ENCODE peak calls at places on chromosomes 12 and 14, in eight cellular contexts. Z is EL, X is iris pigment epithelial cell, S is CD14-positive monocyte, N is uterus, E is SIG-M5, Q is HFFc6, M is non-pigmented ciliary epithelial cell. D is an unnamed sample.

GRCh38 chr12:76158518-76159321 is 74.2 kb upstream of the NAP1L1 start:
- DNase-seq in Z (peak; percentile 90), X (peak; percentile 71), S (peak; percentile 71), N (no peak), E (peak; percentile 37), Q (peak; percentile 93), M (no peak), D (peak; percentile 87)

GRCh38 chr12:93183940-93184663 is 193.6 kb upstream of the NUDT4 start:
- DNase-seq in Z (peak; percentile 28), X (no peak), S (peak; percentile 50), N (peak; percentile 39), E (peak; percentile 93), Q (no peak), M (no peak), D (peak; percentile 42)

GRCh38 chr14:76349993-76350392 is 25.9 kb upstream of the ESRRB start:
- DNase-seq in Z (no peak), X (no peak), S (no peak), N (no peak), E (no peak), Q (no peak), M (no peak), D (no peak)

GRCh38 chr14:76936483-76936882 is 92.0 kb downstream of the IRF2BPL start:
- DNase-seq in Z (no peak), X (peak; percentile 39), S (no peak), N (peak; percentile 65), E (no peak), Q (no peak), M (no peak), D (peak; percentile 74)

GRCh38 chr14:53526190-53526589 is 373.1 kb upstream of the DDHD1 start:
- DNase-seq in Z (no peak), X (no peak), S (no peak), N (no peak), E (no peak), Q (no peak), M (no peak), D (no peak)

GRCh38 chr14:105135700-105136395 is 32.7 kb downstream of the JAG2 start:
- DNase-seq in Z (no peak), X (no peak), S (no peak), N (no peak), E (no peak), Q (no peak), M (no peak), D (no peak)

GRCh38 chr14:74362361-74362915 is 14.2 kb downstream of the VRTN start:
- DNase-seq in Z (peak; percentile 76), X (peak; percentile 67), S (peak; percentile 78), N (peak; percentile 70), E (no peak), Q (peak; percentile 60), M (peak; percentile 20), D (peak; percentile 94)

GRCh38 chr12:46218509-46219095 is 50.2 kb downstream of the SLC38A1 start:
- DNase-seq in Z (no peak), X (no peak), S (no peak), N (no peak), E (peak; percentile 50), Q (no peak), M (no peak), D (no peak)

GRCh38 chr14:99706121-99706900 is 22.2 kb downstream of the CYP46A1 start:
- DNase-seq in Z (no peak), X (no peak), S (no peak), N (no peak), E (no peak), Q (no peak), M (no peak), D (peak; percentile 2)

GRCh38 chr12:105920161-105920684 is 218.5 kb downstream of the NUAK1 start:
- DNase-seq in Z (peak; percentile 13), X (no peak), S (no peak), N (peak; percentile 82), E (no peak), Q (no peak), M (no peak), D (no peak)

GRCh38 chr12:30614031-30614430 is 81.6 kb downstream of the IPO8 start:
- DNase-seq in Z (no peak), X (no peak), S (no peak), N (no peak), E (no peak), Q (no peak), M (no peak), D (no peak)

GRCh38 chr12:43882578-43883178 is 46.8 kb downstream of the TMEM117 start:
- DNase-seq in Z (peak; percentile 51), X (peak; percentile 73), S (no peak), N (no peak), E (no peak), Q (peak; percentile 59), M (peak; percentile 32), D (peak; percentile 62)

GRCh38 chr12:21773263-21773741 is 1.2 kb downstream of the KCNJ8 start:
- DNase-seq in Z (peak; percentile 26), X (no peak), S (no peak), N (peak; percentile 64), E (no peak), Q (no peak), M (no peak), D (peak; percentile 18)

GRCh38 chr12:121214855-121215745 is 5.2 kb downstream of the P2RX4 start:
- DNase-seq in Z (peak; percentile 93), X (peak; percentile 97), S (peak; percentile 81), N (peak; percentile 43), E (no peak), Q (peak; percentile 96), M (peak; percentile 86), D (peak; percentile 74)

GRCh38 chr14:64910847-64911495 is 3.3 kb upstream of the CHURC1 start:
- DNase-seq in Z (peak; percentile 33), X (peak; percentile 62), S (no peak), N (no peak), E (no peak), Q (peak; percentile 42), M (no peak), D (peak; percentile 27)

GRCh38 chr14:68789002-68789797 is 3.7 kb downstream of the ZFP36L1 start:
- DNase-seq in Z (peak; percentile 84), X (peak; percentile 71), S (peak; percentile 85), N (peak; percentile 86), E (no peak), Q (peak; percentile 77), M (no peak), D (peak; percentile 57)